ENCODE peak calls at places on chromosomes 4 and X, in five cellular contexts. W, G, C, J and H are unnamed samples. For H3K4me1, the result is how much of the 10 kb centered on the place peaks cover.

GRCh38 chrX:16873106-16873505 is 2.9 kb upstream of the RBBP7 start:
- DNase-seq in G (no peak), J (no peak), C (no peak), W (no peak), H (no peak)

GRCh38 chrX:120452131-120452530 is 17.0 kb downstream of the LAMP2 start:
- DNase-seq in W (no peak), C (no peak), G (no peak), J (peak), H (no peak)

GRCh38 chr4:47798165-47798564 is 39.7 kb downstream of the CORIN start:
- DNase-seq in G (no peak), J (no peak), W (no peak), C (no peak), H (no peak)

GRCh38 chrX:24963823-24964222 is 51.9 kb downstream of the ARX start:
- DNase-seq in W (no peak), C (no peak), J (no peak), G (no peak), H (peak)

GRCh38 chr4:8019396-8020365 is 80.0 kb upstream of the AFAP1 start:
- DNase-seq in W (no peak), J (no peak), C (no peak), G (no peak), H (no peak)

GRCh38 chrX:53930513-53931380 is 113.5 kb downstream of the PHF8 start:
- DNase-seq in W (no peak), J (no peak), C (no peak), G (no peak), H (no peak)

GRCh38 chr4:56628592-56628991 is 52.5 kb downstream of the HOPX start:
- DNase-seq in C (no peak), G (no peak), J (no peak), W (no peak), H (no peak)

GRCh38 chr4:178010596-178010995 is 568.4 kb upstream of the AGA start:
- DNase-seq in C (no peak), G (no peak), W (no peak), J (no peak), H (no peak)

GRCh38 chrX:68897546-68897945 is 68.7 kb downstream of the EFNB1 start:
- DNase-seq in W (no peak), G (no peak), C (no peak), J (no peak), H (no peak)

GRCh38 chrX:13855689-13856425 is 39.0 kb upstream of the GPM6B start:
- DNase-seq in C (no peak), W (no peak), G (no peak), J (no peak), H (peak)

GRCh38 chr4:153517159-153517558 is 51.0 kb downstream of the TMEM131L start:
- DNase-seq in J (no peak), G (no peak), C (no peak), W (no peak), H (no peak)

GRCh38 chr4:153520227-153520626 is 54.1 kb downstream of the TMEM131L start:
- DNase-seq in C (no peak), J (no peak), W (no peak), G (no peak), H (no peak)

GRCh38 chr4:153518001-153518400 is 51.8 kb downstream of the TMEM131L start:
- DNase-seq in G (no peak), C (no peak), J (no peak), W (no peak), H (no peak)

GRCh38 chr4:153519677-153520076 is 53.5 kb downstream of the TMEM131L start:
- DNase-seq in C (no peak), W (no peak), J (no peak), G (no peak), H (no peak)

GRCh38 chr4:153518637-153519384 is 52.7 kb downstream of the TMEM131L start:
- DNase-seq in G (no peak), W (no peak), C (no peak), J (no peak), H (no peak)
- H3K4me1 ChIP-seq in G (under half), W (half or more), C (under half), J (under half), H (under half)

GRCh38 chr4:2259541-2260267 is 2.2 kb downstream of the MXD4 start:
- DNase-seq in G (peak), C (no peak), J (no peak), W (no peak), H (peak)

GRCh38 chr4:2259036-2259540 is 2.8 kb downstream of the MXD4 start:
- DNase-seq in C (no peak), W (peak), J (peak), G (peak), H (no peak)

GRCh38 chr4:2261853-2262144 is at the start of gene MXD4:
- DNase-seq in W (no peak), C (no peak), G (no peak), J (no peak), H (no peak)

GRCh38 chr4:2261110-2261852 is 628 bp downstream of the MXD4 start:
- DNase-seq in C (peak), J (peak), G (peak), W (peak), H (peak)

DNA sequence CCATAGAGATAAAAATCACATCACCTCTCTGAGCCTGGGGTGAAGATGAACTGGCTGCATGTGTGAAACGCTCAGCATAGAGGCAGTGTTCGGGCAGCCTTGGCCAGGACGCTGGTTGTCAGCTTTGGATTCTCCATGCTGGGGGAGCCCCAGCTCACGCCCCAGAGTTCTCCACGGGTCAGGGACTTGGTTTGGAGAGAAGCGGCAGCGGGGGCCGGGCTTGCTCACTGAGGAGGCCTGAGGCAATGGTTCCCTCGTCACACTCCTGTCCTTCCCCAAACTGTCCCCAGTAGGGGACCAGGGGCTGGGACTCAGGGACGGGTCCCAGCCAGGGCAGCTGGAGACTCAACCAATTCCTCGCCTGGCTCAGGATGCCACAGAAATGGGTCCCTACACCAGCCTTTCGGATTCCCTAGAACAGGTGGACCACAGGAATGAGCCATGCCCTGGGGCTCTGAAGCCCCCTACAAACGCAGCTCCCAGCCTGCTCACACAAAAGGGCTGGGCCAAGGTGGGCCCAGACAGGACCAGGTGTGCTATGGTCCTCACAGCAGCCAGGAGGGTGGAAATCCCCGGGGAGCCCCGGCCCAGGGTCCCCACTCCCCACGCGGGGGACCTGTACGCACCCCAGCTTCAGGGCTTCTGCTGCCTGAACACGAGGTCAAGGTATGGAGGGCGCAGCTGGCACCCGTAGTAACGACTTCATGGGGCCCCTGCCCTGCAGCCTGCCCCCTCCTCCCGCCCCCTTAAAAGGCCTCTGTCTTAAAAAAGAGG is 1.4 kb downstream of the MXD4 start:
- DNase-seq in C (no peak), W (no peak), G (peak), J (peak), H (no peak)
- H3K4me3 ChIP-seq in C (peak), W (peak), G (peak), J (peak), H (peak)

GRCh38 chr4:98658287-98659105 is at the start of gene TSPAN5:
- DNase-seq in C (peak), G (peak), J (peak), W (peak), H (peak)
- H3K4me1 ChIP-seq in C (under half), G (under half), J (under half), W (half or more), H (under half)

GRCh38 chr4:31160146-31160545 is 440.0 kb downstream of the PCDH7 start:
- DNase-seq in W (no peak), C (no peak), J (no peak), G (no peak), H (no peak)
- H3K4me3 ChIP-seq in W (no peak), C (no peak), J (no peak), G (no peak), H (no peak)

GRCh38 chr4:88275949-88276515 is 8.3 kb downstream of the PPM1K start:
- DNase-seq in J (no peak), G (no peak), W (no peak), C (no peak), H (no peak)

GRCh38 chr4:88280228-88280795 is 4.0 kb downstream of the PPM1K start:
- DNase-seq in C (no peak), J (no peak), G (no peak), W (no peak), H (no peak)

GRCh38 chr4:88275516-88275915 is 8.8 kb downstream of the PPM1K start:
- DNase-seq in W (no peak), C (no peak), J (no peak), G (no peak), H (no peak)

GRCh38 chr4:88277711-88278025 is 6.7 kb downstream of the PPM1K start:
- DNase-seq in J (no peak), W (no peak), C (no peak), G (no peak), H (no peak)

GRCh38 chr4:88276952-88277710 is 7.2 kb downstream of the PPM1K start:
- DNase-seq in W (no peak), G (no peak), C (no peak), J (no peak), H (peak)
- H3K4me1 ChIP-seq in W (half or more), G (under half), C (under half), J (under half), H (under half)